ENCODE peak calls at places on chromosomes 13 and 19, in five cellular contexts. One of them, this sample, is unnamed. For H3K36me3, the result is how much of the 10 kb centered on the place peaks cover.

GRCh38 chr19:409515-410242 is 732 bp upstream of the C2CD4C start:
- DNase-seq in upper lobe of right lung: peak
- DNase-seq in PC-3: no peak
- DNase-seq in mesendoderm: peak
- DNase-seq in psoas muscle: no peak
- DNase-seq in this sample: peak

GRCh38 chr13:34364633-34365032 is 546.7 kb downstream of the RFC3 start:
- DNase-seq in upper lobe of right lung: no peak
- DNase-seq in PC-3: no peak
- DNase-seq in mesendoderm: no peak
- DNase-seq in psoas muscle: no peak
- DNase-seq in this sample: no peak

GRCh38 chr13:24215732-24216131 is 55.2 kb downstream of the SPATA13 start:
- DNase-seq in upper lobe of right lung: no peak
- DNase-seq in PC-3: peak
- DNase-seq in mesendoderm: peak
- DNase-seq in psoas muscle: no peak
- DNase-seq in this sample: no peak

GRCh38 chr19:55156202-55157063 is 1.1 kb downstream of the TNNI3 start:
- DNase-seq in upper lobe of right lung: peak
- DNase-seq in PC-3: peak
- DNase-seq in mesendoderm: peak
- DNase-seq in psoas muscle: peak
- DNase-seq in this sample: no peak

GRCh38 chr13:72652681-72653080 is 74.7 kb downstream of the MZT1 start:
- DNase-seq in upper lobe of right lung: no peak
- DNase-seq in PC-3: peak
- DNase-seq in mesendoderm: no peak
- DNase-seq in psoas muscle: no peak
- DNase-seq in this sample: no peak

GRCh38 chr19:2567580-2567979 is 91.7 kb downstream of the GADD45B start:
- DNase-seq in upper lobe of right lung: peak
- DNase-seq in PC-3: no peak
- DNase-seq in mesendoderm: no peak
- DNase-seq in psoas muscle: peak
- DNase-seq in this sample: no peak

GRCh38 chr13:108486096-108486495 is 143.3 kb upstream of the MYO16 start:
- DNase-seq in upper lobe of right lung: no peak
- DNase-seq in PC-3: no peak
- DNase-seq in mesendoderm: no peak
- DNase-seq in psoas muscle: no peak
- DNase-seq in this sample: no peak

GRCh38 chr19:19207637-19208582 is 3.8 kb upstream of the NCAN start:
- DNase-seq in upper lobe of right lung: no peak
- DNase-seq in PC-3: no peak
- DNase-seq in mesendoderm: no peak
- DNase-seq in psoas muscle: no peak
- DNase-seq in this sample: no peak

GRCh38 chr19:2315818-2316353 is 7.9 kb upstream of the LINGO3 start:
- DNase-seq in upper lobe of right lung: peak
- DNase-seq in PC-3: peak
- DNase-seq in mesendoderm: peak
- DNase-seq in psoas muscle: peak
- DNase-seq in this sample: peak

GRCh38 chr13:112587359-112587766 is 590 bp downstream of the TUBGCP3 start:
- DNase-seq in upper lobe of right lung: peak
- DNase-seq in PC-3: peak
- DNase-seq in mesendoderm: peak
- DNase-seq in psoas muscle: peak
- DNase-seq in this sample: peak

GRCh38 chr19:3184847-3185481 is 766 bp upstream of the NCLN start:
- DNase-seq in upper lobe of right lung: peak
- DNase-seq in PC-3: no peak
- DNase-seq in mesendoderm: no peak
- DNase-seq in psoas muscle: peak
- DNase-seq in this sample: peak

GRCh38 chr19:51490676-51491075 is 10.9 kb downstream of the SIGLEC12 start:
- DNase-seq in upper lobe of right lung: no peak
- DNase-seq in PC-3: no peak
- DNase-seq in mesendoderm: no peak
- DNase-seq in psoas muscle: no peak
- DNase-seq in this sample: no peak

GRCh38 chr13:81487151-81487550 is 1146.2 kb upstream of the SPRY2 start:
- DNase-seq in upper lobe of right lung: no peak
- DNase-seq in PC-3: peak
- DNase-seq in mesendoderm: peak
- DNase-seq in psoas muscle: no peak
- DNase-seq in this sample: peak

GRCh38 chr13:102563267-102563666 is 33.5 kb upstream of the TPP2 start:
- DNase-seq in upper lobe of right lung: no peak
- DNase-seq in PC-3: no peak
- DNase-seq in mesendoderm: no peak
- DNase-seq in psoas muscle: no peak
- DNase-seq in this sample: no peak

GRCh38 chr13:102564564-102564963 is 32.2 kb upstream of the TPP2 start:
- DNase-seq in upper lobe of right lung: no peak
- DNase-seq in PC-3: no peak
- DNase-seq in mesendoderm: no peak
- DNase-seq in psoas muscle: no peak
- DNase-seq in this sample: no peak

GRCh38 chr13:102569488-102569887 is 27.3 kb upstream of the TPP2 start:
- DNase-seq in upper lobe of right lung: no peak
- DNase-seq in PC-3: no peak
- DNase-seq in mesendoderm: no peak
- DNase-seq in psoas muscle: no peak
- DNase-seq in this sample: peak

GRCh38 chr13:102567857-102568256 is 28.9 kb upstream of the TPP2 start:
- DNase-seq in upper lobe of right lung: no peak
- DNase-seq in PC-3: no peak
- DNase-seq in mesendoderm: peak
- DNase-seq in psoas muscle: no peak
- DNase-seq in this sample: no peak

GRCh38 chr13:102566513-102566912 is 30.3 kb upstream of the TPP2 start:
- DNase-seq in upper lobe of right lung: no peak
- DNase-seq in PC-3: no peak
- DNase-seq in mesendoderm: no peak
- DNase-seq in psoas muscle: no peak
- DNase-seq in this sample: no peak
- H3K36me3 ChIP-seq in upper lobe of right lung: under half
- H3K36me3 ChIP-seq in PC-3: under half
- H3K36me3 ChIP-seq in mesendoderm: under half
- H3K36me3 ChIP-seq in psoas muscle: under half
- H3K36me3 ChIP-seq in this sample: under half

DNA sequence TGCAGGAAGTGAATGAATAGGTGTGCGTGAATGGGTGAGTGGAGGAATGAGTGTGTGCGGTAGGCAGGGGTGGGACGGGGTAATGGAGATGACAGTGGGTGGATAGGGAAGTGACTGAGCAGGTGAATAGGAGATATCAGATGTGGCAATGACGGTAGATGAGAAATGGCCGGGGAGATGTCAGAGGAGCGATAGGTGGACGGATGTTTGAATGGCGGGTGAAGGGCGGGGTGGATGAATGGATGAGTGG is 1.5 kb downstream of the TTC9B start:
- DNase-seq in upper lobe of right lung: no peak
- DNase-seq in PC-3: no peak
- DNase-seq in mesendoderm: no peak
- DNase-seq in psoas muscle: no peak
- DNase-seq in this sample: no peak
- H3K4me3 ChIP-seq in upper lobe of right lung: no peak
- H3K4me3 ChIP-seq in PC-3: peak
- H3K4me3 ChIP-seq in mesendoderm: no peak
- H3K4me3 ChIP-seq in psoas muscle: no peak
- H3K4me3 ChIP-seq in this sample: no peak

DNA sequence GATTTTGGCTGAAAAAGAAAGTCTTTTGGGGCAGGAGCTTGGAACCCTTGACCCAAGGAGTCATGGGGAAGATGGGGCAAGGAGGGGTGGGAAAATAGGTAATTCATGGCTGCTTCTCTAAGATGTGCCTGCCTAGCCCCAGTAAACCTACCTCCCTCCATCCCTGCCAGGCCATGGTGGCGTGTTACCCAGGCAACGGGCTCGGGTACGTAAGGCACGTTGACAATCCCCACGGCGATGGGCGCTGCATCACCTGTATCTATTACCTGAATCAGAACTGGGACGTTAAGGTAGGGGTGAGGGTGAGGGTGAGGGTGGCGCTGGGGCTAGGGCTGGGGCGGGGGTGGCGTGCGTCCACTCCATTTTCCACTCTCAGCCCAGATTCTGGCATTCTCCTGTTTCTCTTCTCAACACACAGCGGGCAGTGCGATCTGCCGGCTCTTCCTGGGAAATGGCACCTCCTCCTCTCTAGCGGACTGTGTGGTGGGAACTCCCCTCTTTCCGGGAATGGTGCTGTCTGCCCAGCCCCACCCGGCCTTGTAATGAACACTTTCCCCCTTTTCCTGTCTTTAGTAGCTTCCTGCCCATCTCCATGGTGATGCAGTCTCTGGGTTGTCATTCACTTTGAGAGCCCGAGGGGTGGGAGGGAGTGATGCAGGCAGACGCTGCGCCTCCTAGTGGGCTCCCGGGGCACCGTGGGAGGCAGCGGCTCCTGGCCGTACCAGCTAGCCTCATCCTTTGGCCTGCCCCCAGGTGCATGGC is 7.6 kb downstream of the EGLN2 start:
- DNase-seq in upper lobe of right lung: peak
- DNase-seq in PC-3: no peak
- DNase-seq in mesendoderm: peak
- DNase-seq in psoas muscle: peak
- DNase-seq in this sample: peak
- H3K36me3 ChIP-seq in upper lobe of right lung: half or more
- H3K36me3 ChIP-seq in PC-3: under half
- H3K36me3 ChIP-seq in mesendoderm: under half
- H3K36me3 ChIP-seq in psoas muscle: under half
- H3K36me3 ChIP-seq in this sample: half or more

GRCh38 chr19:57559404-57560025 is at the start of gene ZNF550:
- DNase-seq in upper lobe of right lung: peak
- DNase-seq in PC-3: peak
- DNase-seq in mesendoderm: peak
- DNase-seq in psoas muscle: peak
- DNase-seq in this sample: peak
- H3K4me3 ChIP-seq in upper lobe of right lung: peak
- H3K4me3 ChIP-seq in PC-3: peak
- H3K4me3 ChIP-seq in mesendoderm: peak
- H3K4me3 ChIP-seq in psoas muscle: peak
- H3K4me3 ChIP-seq in this sample: peak

GRCh38 chr19:34215666-34216038 is 38.7 kb upstream of the GARRE1 start:
- DNase-seq in upper lobe of right lung: no peak
- DNase-seq in PC-3: no peak
- DNase-seq in mesendoderm: no peak
- DNase-seq in psoas muscle: no peak
- DNase-seq in this sample: no peak
- H3K36me3 ChIP-seq in upper lobe of right lung: half or more
- H3K36me3 ChIP-seq in PC-3: under half
- H3K36me3 ChIP-seq in mesendoderm: under half
- H3K36me3 ChIP-seq in psoas muscle: half or more
- H3K36me3 ChIP-seq in this sample: half or more

GRCh38 chr19:7924651-7925170 is 1.2 kb downstream of the CTXN1 start:
- DNase-seq in upper lobe of right lung: no peak
- DNase-seq in PC-3: no peak
- DNase-seq in mesendoderm: no peak
- DNase-seq in psoas muscle: peak
- DNase-seq in this sample: no peak
- H3K4me3 ChIP-seq in upper lobe of right lung: peak
- H3K4me3 ChIP-seq in PC-3: peak
- H3K4me3 ChIP-seq in mesendoderm: no peak
- H3K4me3 ChIP-seq in psoas muscle: peak
- H3K4me3 ChIP-seq in this sample: no peak

GRCh38 chr19:42228640-42229039 is 8.5 kb downstream of the ZNF526 start:
- DNase-seq in upper lobe of right lung: no peak
- DNase-seq in PC-3: no peak
- DNase-seq in mesendoderm: no peak
- DNase-seq in psoas muscle: no peak
- DNase-seq in this sample: no peak
- H3K36me3 ChIP-seq in upper lobe of right lung: half or more
- H3K36me3 ChIP-seq in PC-3: under half
- H3K36me3 ChIP-seq in mesendoderm: under half
- H3K36me3 ChIP-seq in psoas muscle: half or more
- H3K36me3 ChIP-seq in this sample: half or more